ENCODE peak calls at places on chromosome 13, in six cellular contexts. One of them, this sample, is unnamed.

GRCh38 chr13:77535448-77535847 is at the start of gene SCEL:
- DNase-seq in upper lobe of left lung: no peak
- DNase-seq in cardiac muscle cell: no peak
- DNase-seq in mesendoderm: peak; percentile 47
- DNase-seq in body of pancreas: no peak
- DNase-seq in tibial nerve: no peak
- DNase-seq in this sample: peak; percentile 74

GRCh38 chr13:38301236-38301635 is 48.4 kb upstream of the UFM1 start:
- DNase-seq in tibial nerve: no peak
- DNase-seq in cardiac muscle cell: no peak
- DNase-seq in body of pancreas: no peak
- DNase-seq in upper lobe of left lung: no peak
- DNase-seq in mesendoderm: no peak
- DNase-seq in this sample: no peak

GRCh38 chr13:30418075-30418715 is 4.1 kb upstream of the UBE2L5 start:
- DNase-seq in mesendoderm: no peak
- DNase-seq in upper lobe of left lung: no peak
- DNase-seq in body of pancreas: no peak
- DNase-seq in tibial nerve: no peak
- DNase-seq in cardiac muscle cell: no peak
- DNase-seq in this sample: no peak

GRCh38 chr13:26186141-26186870 is 35.8 kb downstream of the RNF6 start:
- DNase-seq in tibial nerve: peak; percentile 71
- DNase-seq in mesendoderm: peak; percentile 98
- DNase-seq in body of pancreas: peak; percentile 92
- DNase-seq in cardiac muscle cell: peak; percentile 96
- DNase-seq in upper lobe of left lung: peak; percentile 97
- DNase-seq in this sample: peak; percentile 84

GRCh38 chr13:94454906-94455305 is 24.6 kb downstream of the DCT start:
- DNase-seq in tibial nerve: no peak
- DNase-seq in cardiac muscle cell: no peak
- DNase-seq in mesendoderm: no peak
- DNase-seq in upper lobe of left lung: no peak
- DNase-seq in body of pancreas: no peak
- DNase-seq in this sample: no peak

GRCh38 chr13:34156841-34157365 is 339.0 kb downstream of the RFC3 start:
- DNase-seq in cardiac muscle cell: peak; percentile 94
- DNase-seq in tibial nerve: peak; percentile 24
- DNase-seq in upper lobe of left lung: no peak
- DNase-seq in body of pancreas: peak; percentile 94
- DNase-seq in mesendoderm: peak; percentile 88
- DNase-seq in this sample: peak; percentile 94

GRCh38 chr13:114259974-114260373 is 21.4 kb upstream of the UPF3A start:
- DNase-seq in upper lobe of left lung: no peak
- DNase-seq in body of pancreas: peak; percentile 41
- DNase-seq in cardiac muscle cell: no peak
- DNase-seq in tibial nerve: no peak
- DNase-seq in mesendoderm: no peak
- DNase-seq in this sample: no peak

GRCh38 chr13:36131931-36132297 is 732 bp upstream of the DCLK1 start:
- DNase-seq in body of pancreas: peak; percentile 18
- DNase-seq in tibial nerve: peak; percentile 56
- DNase-seq in mesendoderm: no peak
- DNase-seq in cardiac muscle cell: peak; percentile 61
- DNase-seq in upper lobe of left lung: no peak
- DNase-seq in this sample: no peak

GRCh38 chr13:113951246-113951999 is 22.5 kb downstream of the C13orf46 start:
- DNase-seq in upper lobe of left lung: peak; percentile 95
- DNase-seq in tibial nerve: peak; percentile 78
- DNase-seq in body of pancreas: peak; percentile 88
- DNase-seq in mesendoderm: peak; percentile 77
- DNase-seq in cardiac muscle cell: peak; percentile 89
- DNase-seq in this sample: no peak

GRCh38 chr13:48070942-48071341 is 24.0 kb downstream of the MED4 start:
- DNase-seq in mesendoderm: peak; percentile 28
- DNase-seq in tibial nerve: no peak
- DNase-seq in upper lobe of left lung: no peak
- DNase-seq in body of pancreas: no peak
- DNase-seq in cardiac muscle cell: no peak
- DNase-seq in this sample: no peak

GRCh38 chr13:29137995-29138394 is 317.9 kb downstream of the MTUS2 start:
- DNase-seq in upper lobe of left lung: no peak
- DNase-seq in cardiac muscle cell: no peak
- DNase-seq in body of pancreas: no peak
- DNase-seq in tibial nerve: no peak
- DNase-seq in mesendoderm: peak; percentile 65
- DNase-seq in this sample: no peak

GRCh38 chr13:24267283-24267682 is 42.1 kb upstream of the C1QTNF9 start:
- DNase-seq in mesendoderm: no peak
- DNase-seq in body of pancreas: no peak
- DNase-seq in upper lobe of left lung: no peak
- DNase-seq in tibial nerve: no peak
- DNase-seq in cardiac muscle cell: peak; percentile 14
- DNase-seq in this sample: no peak

GRCh38 chr13:23578411-23579071 is 8.3 kb downstream of the TNFRSF19 start:
- DNase-seq in upper lobe of left lung: peak; percentile 94
- DNase-seq in tibial nerve: peak; percentile 52
- DNase-seq in body of pancreas: peak; percentile 83
- DNase-seq in cardiac muscle cell: peak; percentile 79
- DNase-seq in mesendoderm: peak; percentile 76
- DNase-seq in this sample: peak; percentile 71

GRCh38 chr13:43133792-43134191 is 110.4 kb downstream of the DNAJC15 start:
- DNase-seq in upper lobe of left lung: no peak
- DNase-seq in cardiac muscle cell: no peak
- DNase-seq in body of pancreas: no peak
- DNase-seq in tibial nerve: no peak
- DNase-seq in mesendoderm: no peak
- DNase-seq in this sample: no peak

GRCh38 chr13:30906411-30906990 is 430 bp downstream of the MEDAG start:
- DNase-seq in tibial nerve: no peak
- DNase-seq in cardiac muscle cell: peak; percentile 33
- DNase-seq in upper lobe of left lung: peak; percentile 88
- DNase-seq in mesendoderm: peak; percentile 46
- DNase-seq in body of pancreas: no peak
- DNase-seq in this sample: no peak

GRCh38 chr13:43094901-43095300 is 71.5 kb downstream of the DNAJC15 start:
- DNase-seq in cardiac muscle cell: no peak
- DNase-seq in upper lobe of left lung: no peak
- DNase-seq in tibial nerve: no peak
- DNase-seq in body of pancreas: no peak
- DNase-seq in mesendoderm: no peak
- DNase-seq in this sample: no peak

GRCh38 chr13:38951525-38952313 is 38.9 kb downstream of the STOML3 start:
- DNase-seq in mesendoderm: no peak
- DNase-seq in upper lobe of left lung: no peak
- DNase-seq in body of pancreas: peak; percentile 62
- DNase-seq in tibial nerve: peak; percentile 13
- DNase-seq in cardiac muscle cell: peak; percentile 81
- DNase-seq in this sample: no peak

GRCh38 chr13:101747039-101747438 is 294.6 kb downstream of the ITGBL1 start:
- DNase-seq in body of pancreas: no peak
- DNase-seq in mesendoderm: no peak
- DNase-seq in cardiac muscle cell: no peak
- DNase-seq in upper lobe of left lung: no peak
- DNase-seq in tibial nerve: no peak
- DNase-seq in this sample: no peak

GRCh38 chr13:91988331-91988730 is 589.9 kb downstream of the GPC5 start:
- DNase-seq in tibial nerve: no peak
- DNase-seq in mesendoderm: no peak
- DNase-seq in cardiac muscle cell: no peak
- DNase-seq in upper lobe of left lung: no peak
- DNase-seq in body of pancreas: no peak
- DNase-seq in this sample: no peak

GRCh38 chr13:64164435-64164834 is 2748.8 kb upstream of the PCDH20 start:
- DNase-seq in upper lobe of left lung: peak; percentile 1
- DNase-seq in body of pancreas: peak; percentile 9
- DNase-seq in cardiac muscle cell: no peak
- DNase-seq in mesendoderm: no peak
- DNase-seq in tibial nerve: no peak
- DNase-seq in this sample: no peak

GRCh38 chr13:27005556-27005955 is 166.1 kb downstream of the USP12 start:
- DNase-seq in tibial nerve: no peak
- DNase-seq in cardiac muscle cell: peak; percentile 52
- DNase-seq in mesendoderm: no peak
- DNase-seq in upper lobe of left lung: no peak
- DNase-seq in body of pancreas: no peak
- DNase-seq in this sample: no peak

GRCh38 chr13:100658363-100658762 is 16.2 kb downstream of the TMTC4 start:
- DNase-seq in body of pancreas: no peak
- DNase-seq in mesendoderm: no peak
- DNase-seq in tibial nerve: no peak
- DNase-seq in cardiac muscle cell: no peak
- DNase-seq in upper lobe of left lung: no peak
- DNase-seq in this sample: no peak

GRCh38 chr13:74026753-74027152 is 107.5 kb downstream of the KLF12 start:
- DNase-seq in mesendoderm: peak; percentile 96
- DNase-seq in cardiac muscle cell: peak; percentile 4
- DNase-seq in body of pancreas: no peak
- DNase-seq in upper lobe of left lung: no peak
- DNase-seq in tibial nerve: no peak
- DNase-seq in this sample: no peak

GRCh38 chr13:25608181-25608580 is 236.4 kb downstream of the ATP8A2 start:
- DNase-seq in body of pancreas: no peak
- DNase-seq in mesendoderm: no peak
- DNase-seq in cardiac muscle cell: no peak
- DNase-seq in upper lobe of left lung: no peak
- DNase-seq in tibial nerve: no peak
- DNase-seq in this sample: no peak

GRCh38 chr13:76286178-76286577 is 600.0 kb downstream of the KCTD12 start:
- DNase-seq in upper lobe of left lung: no peak
- DNase-seq in tibial nerve: no peak
- DNase-seq in body of pancreas: no peak
- DNase-seq in mesendoderm: no peak
- DNase-seq in cardiac muscle cell: peak; percentile 77
- DNase-seq in this sample: no peak

GRCh38 chr13:79593121-79593520 is 112.2 kb downstream of the NDFIP2 start:
- DNase-seq in tibial nerve: no peak
- DNase-seq in cardiac muscle cell: no peak
- DNase-seq in body of pancreas: no peak
- DNase-seq in upper lobe of left lung: no peak
- DNase-seq in mesendoderm: no peak
- DNase-seq in this sample: no peak

GRCh38 chr13:79591493-79591892 is 110.5 kb downstream of the NDFIP2 start:
- DNase-seq in tibial nerve: no peak
- DNase-seq in cardiac muscle cell: no peak
- DNase-seq in upper lobe of left lung: no peak
- DNase-seq in mesendoderm: no peak
- DNase-seq in body of pancreas: no peak
- DNase-seq in this sample: no peak

GRCh38 chr13:79593611-79594275 is 112.8 kb downstream of the NDFIP2 start:
- DNase-seq in upper lobe of left lung: no peak
- DNase-seq in mesendoderm: peak; percentile 9
- DNase-seq in body of pancreas: no peak
- DNase-seq in cardiac muscle cell: peak; percentile 66
- DNase-seq in tibial nerve: no peak
- DNase-seq in this sample: no peak

GRCh38 chr13:79585033-79585432 is 104.1 kb downstream of the NDFIP2 start:
- DNase-seq in body of pancreas: no peak
- DNase-seq in upper lobe of left lung: no peak
- DNase-seq in tibial nerve: no peak
- DNase-seq in cardiac muscle cell: no peak
- DNase-seq in mesendoderm: no peak
- DNase-seq in this sample: no peak

GRCh38 chr13:79589605-79590511 is 108.9 kb downstream of the NDFIP2 start:
- DNase-seq in tibial nerve: no peak
- DNase-seq in mesendoderm: no peak
- DNase-seq in cardiac muscle cell: peak; percentile 49
- DNase-seq in upper lobe of left lung: no peak
- DNase-seq in body of pancreas: no peak
- DNase-seq in this sample: no peak
- H3K4me3 ChIP-seq in tibial nerve: no peak overlapping the region
- H3K4me3 ChIP-seq in mesendoderm: no peak overlapping the region
- H3K4me3 ChIP-seq in cardiac muscle cell: no peak overlapping the region
- H3K4me3 ChIP-seq in upper lobe of left lung: no peak overlapping the region
- H3K4me3 ChIP-seq in body of pancreas: no peak overlapping the region
- H3K4me3 ChIP-seq in this sample: peak overlapping the region; percentile 11

DNA sequence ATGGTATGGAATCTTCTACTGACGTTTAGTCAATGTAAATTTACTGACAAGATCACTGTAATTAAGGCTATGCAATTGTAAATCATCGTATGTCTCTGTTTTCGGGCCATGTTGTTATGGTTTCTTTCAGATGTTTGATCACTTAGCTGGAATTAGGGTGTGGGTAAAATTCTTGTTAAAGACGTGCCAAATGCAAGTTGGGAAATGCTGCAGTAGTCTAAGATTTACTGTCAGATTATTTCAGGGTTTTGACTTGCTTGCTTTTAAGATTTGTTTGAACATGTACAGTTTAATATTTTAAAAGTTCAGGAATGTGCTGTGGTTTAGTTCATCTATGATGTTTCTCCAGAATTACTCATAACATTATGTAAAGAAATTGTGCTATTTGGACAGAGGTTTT is 10.8 kb downstream of the NDFIP2 start:
- DNase-seq in tibial nerve: no peak
- DNase-seq in mesendoderm: peak; percentile 74
- DNase-seq in cardiac muscle cell: peak; percentile 74
- DNase-seq in upper lobe of left lung: no peak
- DNase-seq in body of pancreas: no peak
- DNase-seq in this sample: no peak
- H3K27ac ChIP-seq in tibial nerve: no peak overlapping the region
- H3K27ac ChIP-seq in mesendoderm: no peak overlapping the region
- H3K27ac ChIP-seq in cardiac muscle cell: peak overlapping the region; percentile 29
- H3K27ac ChIP-seq in upper lobe of left lung: no peak overlapping the region
- H3K27ac ChIP-seq in body of pancreas: peak overlapping the region; percentile 20
- H3K27ac ChIP-seq in this sample: peak overlapping the region; percentile 99

GRCh38 chr13:110166598-110166997 is 140.4 kb downstream of the COL4A1 start:
- DNase-seq in mesendoderm: no peak
- DNase-seq in body of pancreas: no peak
- DNase-seq in upper lobe of left lung: no peak
- DNase-seq in cardiac muscle cell: no peak
- DNase-seq in tibial nerve: no peak
- DNase-seq in this sample: no peak
- H3K27me3 ChIP-seq in mesendoderm: no peaks in the 10 kb centered on the region
- H3K27me3 ChIP-seq in body of pancreas: no peaks in the 10 kb centered on the region
- H3K27me3 ChIP-seq in upper lobe of left lung: no peaks in the 10 kb centered on the region
- H3K27me3 ChIP-seq in cardiac muscle cell: no peaks in the 10 kb centered on the region
- H3K27me3 ChIP-seq in tibial nerve: no peaks in the 10 kb centered on the region
- H3K27me3 ChIP-seq in this sample: no peaks in the 10 kb centered on the region

DNA sequence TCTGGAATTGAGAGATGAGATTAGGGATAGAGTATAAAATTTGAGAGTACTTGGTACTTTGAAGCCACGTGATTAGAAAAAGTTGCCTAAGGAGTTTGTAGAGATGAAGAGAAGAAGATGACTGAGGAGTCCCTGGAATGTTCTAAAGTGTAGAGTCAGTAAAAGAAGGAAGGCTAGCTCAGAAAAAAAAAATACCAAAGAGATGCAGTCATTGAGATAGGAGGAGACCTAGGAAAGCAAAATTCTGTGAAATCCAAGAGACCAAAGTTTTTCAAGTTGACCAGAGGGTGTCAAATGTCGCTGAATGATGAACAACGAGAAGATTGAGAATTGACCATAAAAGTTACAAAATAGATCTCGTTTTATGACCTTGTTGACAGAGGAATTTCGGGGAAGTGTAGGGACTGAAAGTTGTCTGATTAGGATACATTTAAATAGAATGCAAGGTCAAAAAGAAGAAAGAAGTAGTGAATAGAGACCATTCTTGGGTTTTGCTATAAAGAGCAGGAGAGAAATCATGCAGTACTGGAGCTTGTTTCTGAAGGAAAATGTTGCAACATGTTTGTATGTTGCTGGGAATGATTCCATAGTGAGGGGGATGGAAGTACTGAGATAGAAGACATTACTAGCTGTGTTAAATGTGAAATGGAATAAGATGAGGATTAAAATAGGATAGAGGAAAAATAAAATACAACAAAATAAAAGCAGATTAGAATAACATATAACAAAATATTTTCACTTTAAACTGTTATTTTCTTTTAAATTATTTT is 30.2 kb upstream of the HTR2A start:
- DNase-seq in cardiac muscle cell: peak; percentile 66
- DNase-seq in tibial nerve: no peak
- DNase-seq in body of pancreas: no peak
- DNase-seq in mesendoderm: peak; percentile 69
- DNase-seq in upper lobe of left lung: no peak
- DNase-seq in this sample: no peak
- H3K4me3 ChIP-seq in cardiac muscle cell: no peak overlapping the region
- H3K4me3 ChIP-seq in tibial nerve: no peak overlapping the region
- H3K4me3 ChIP-seq in body of pancreas: no peak overlapping the region
- H3K4me3 ChIP-seq in mesendoderm: no peak overlapping the region
- H3K4me3 ChIP-seq in upper lobe of left lung: no peak overlapping the region
- H3K4me3 ChIP-seq in this sample: no peak overlapping the region

This sample was measured in RWPE2.